ENCODE peak calls at places on chromosomes 2 and 18, in four cellular contexts. R, K, P and W are unnamed samples.

GRCh38 chr2:157492189-157492773 is 48.4 kb upstream of the CYTIP start:
- DNase-seq in R (peak; percentile 71), K (peak; percentile 72), P (peak; percentile 66), W (peak; percentile 24)

GRCh38 chr2:239588451-239589269 is 187.8 kb upstream of the HDAC4 start:
- DNase-seq in R (no peak), P (no peak), K (no peak), W (no peak)

GRCh38 chr2:60775048-60775639 is 19.1 kb downstream of the PAPOLG start:
- DNase-seq in P (no peak), R (no peak), K (no peak), W (no peak)

GRCh38 chr2:99451280-99451679 is 38.5 kb downstream of the REV1 start:
- DNase-seq in K (no peak), P (no peak), R (no peak), W (no peak)

GRCh38 chr2:239006886-239007285 is 159.0 kb downstream of the TWIST2 start:
- DNase-seq in P (no peak), R (peak; percentile 54), K (peak; percentile 74), W (no peak)

GRCh38 chr2:128305555-128306080 is 13.1 kb downstream of the HS6ST1 start:
- DNase-seq in K (peak; percentile 11), R (no peak), P (no peak), W (no peak)

GRCh38 chr2:215879977-215880940 is 133.1 kb downstream of the MREG start:
- DNase-seq in P (peak; percentile 59), R (no peak), K (peak; percentile 53), W (no peak)

GRCh38 chr2:179876266-179876665 is 14.9 kb upstream of the ZNF385B start:
- DNase-seq in R (no peak), K (no peak), P (no peak), W (no peak)

GRCh38 chr2:116510117-116510671 is 1304.3 kb upstream of the DDX18 start:
- DNase-seq in P (no peak), K (no peak), R (no peak), W (no peak)

GRCh38 chr2:241898681-241899270 is 29.2 kb downstream of the RTP5 start:
- DNase-seq in P (no peak), K (no peak), R (no peak), W (no peak)

GRCh38 chr2:123566291-123566946 is 458.7 kb upstream of the CNTNAP5 start:
- DNase-seq in K (no peak), P (no peak), R (no peak), W (no peak)

GRCh38 chr2:217006217-217006616 is 146.4 kb upstream of the TNP1 start:
- DNase-seq in P (no peak), R (no peak), K (no peak), W (no peak)

GRCh38 chr2:240557808-240558207 is at the start of gene ANKMY1:
- DNase-seq in R (peak; percentile 81), K (peak; percentile 81), P (peak; percentile 59), W (peak; percentile 30)

GRCh38 chr18:48818329-48819254 is 132.2 kb downstream of the SMAD7 start:
- DNase-seq in P (no peak), R (no peak), K (no peak), W (no peak)